ENCODE peak calls at places on chromosomes 4 and X, in ten cellular contexts. Z, M, R, P, K, G, H, J, W and X are unnamed samples.

GRCh38 chr4:62399242-62399641 is 1199.1 kb downstream of the ADGRL3 start:
- DNase-seq in R (no peak), K (no peak), H (no peak), G (no peak), W (no peak), J (no peak), Z (no peak), P (no peak), M (no peak), X (no peak)

GRCh38 chr4:77028241-77028640 is 47.5 kb downstream of the CCNI start:
- DNase-seq in R (no peak), K (no peak), Z (no peak), W (no peak), M (no peak), J (no peak), H (no peak), P (no peak), G (no peak), X (no peak)

GRCh38 chr4:186621959-186622553 is 66.7 kb upstream of the MTNR1A start:
- DNase-seq in P (no peak), M (no peak), R (no peak), Z (no peak), G (no peak), W (no peak), K (peak; percentile 96), H (peak; percentile 85), J (peak; percentile 90), X (no peak)

GRCh38 chr4:23746672-23747071 is 143.2 kb downstream of the PPARGC1A start:
- DNase-seq in Z (no peak), K (no peak), G (no peak), R (no peak), H (no peak), J (no peak), P (no peak), W (no peak), M (no peak), X (no peak)

GRCh38 chrX:54570332-54570731 is 40.3 kb downstream of the GNL3L start:
- DNase-seq in Z (no peak), R (no peak), W (no peak), K (no peak), J (no peak), M (no peak), G (no peak), P (no peak), H (no peak), X (no peak)

GRCh38 chr4:7763788-7764187 is 175.9 kb downstream of the AFAP1 start:
- DNase-seq in P (no peak), M (no peak), J (peak; percentile 82), W (no peak), R (no peak), K (peak; percentile 57), G (no peak), H (no peak), Z (no peak), X (peak; percentile 3)

GRCh38 chrX:68511255-68511654 is 12.4 kb downstream of the YIPF6 start:
- DNase-seq in W (no peak), Z (no peak), K (peak; percentile 59), R (peak; percentile 32), M (no peak), H (peak; percentile 58), G (peak; percentile 5), P (peak; percentile 48), J (peak; percentile 30), X (no peak)

GRCh38 chrX:49175875-49176274 is 4.2 kb downstream of the PLP2 start:
- DNase-seq in R (no peak), K (no peak), Z (no peak), P (no peak), M (no peak), H (no peak), J (no peak), G (no peak), W (no peak), X (peak; percentile 68)

GRCh38 chr4:157013656-157014055 is 42.1 kb upstream of the PDGFC start:
- DNase-seq in W (no peak), G (no peak), R (no peak), P (no peak), J (peak; percentile 49), Z (no peak), H (no peak), M (no peak), K (peak; percentile 55), X (no peak)

GRCh38 chr4:110049951-110050925 is 137.6 kb downstream of the EGF start:
- DNase-seq in J (peak; percentile 39), P (peak; percentile 43), H (peak; percentile 60), G (no peak), W (no peak), R (peak; percentile 43), K (peak; percentile 67), Z (no peak), M (no peak), X (peak; percentile 17)